ENCODE peak calls at places on chromosomes 16 and 17, in eight cellular contexts. X, Z, H, U, G, E, N and Y are unnamed samples.

GRCh38 chr17:57939797-57940196 is 15.4 kb downstream of the CUEDC1 start:
- DNase-seq in X (peak), Z (peak), H (no peak), U (no peak), G (no peak), E (no peak), N (no peak), Y (peak)

GRCh38 chr17:82410014-82410716 is 8.0 kb upstream of the HEXD start:
- DNase-seq in X (no peak), Z (no peak), H (no peak), U (no peak), G (no peak), E (no peak), N (no peak), Y (no peak)

GRCh38 chr17:4110152-4110551 is 32.7 kb downstream of the ZZEF1 start:
- DNase-seq in X (no peak), Z (no peak), H (peak), U (no peak), G (no peak), E (no peak), N (no peak), Y (no peak)

GRCh38 chr16:90077757-90078593 is 844 bp upstream of the PRDM7 start:
- DNase-seq in X (peak), Z (peak), H (peak), U (no peak), G (no peak), E (peak), N (peak), Y (peak)

GRCh38 chr17:51731941-51732722 is 426.4 kb downstream of the CA10 start:
- DNase-seq in X (no peak), Z (no peak), H (no peak), U (no peak), G (no peak), E (no peak), N (no peak), Y (no peak)

GRCh38 chr17:27455914-27456680 is at the start of gene KSR1:
- DNase-seq in X (peak), Z (peak), H (peak), U (peak), G (peak), E (peak), N (peak), Y (peak)

GRCh38 chr17:62727916-62728672 is 80.0 kb downstream of the MARCHF10 start:
- DNase-seq in X (no peak), Z (no peak), H (no peak), U (no peak), G (no peak), E (no peak), N (no peak), Y (no peak)

GRCh38 chr17:9150407-9151090 is 129.2 kb downstream of the NTN1 start:
- DNase-seq in X (no peak), Z (no peak), H (peak), U (no peak), G (no peak), E (no peak), N (no peak), Y (no peak)

GRCh38 chr16:85245307-85246172 is 133.3 kb upstream of the CIBAR2 start:
- DNase-seq in X (peak), Z (peak), H (peak), U (peak), G (no peak), E (peak), N (peak), Y (peak)

GRCh38 chr16:56203052-56203451 is 11.8 kb downstream of the GNAO1 start:
- DNase-seq in X (no peak), Z (peak), H (peak), U (peak), G (no peak), E (peak), N (peak), Y (no peak)

GRCh38 chr16:66961065-66961744 is at the start of gene CES3:
- DNase-seq in X (peak), Z (peak), H (peak), U (peak), G (peak), E (peak), N (peak), Y (peak)

GRCh38 chr17:62724398-62725146 is 83.5 kb downstream of the MARCHF10 start:
- DNase-seq in X (no peak), Z (peak), H (peak), U (peak), G (no peak), E (peak), N (no peak), Y (no peak)

GRCh38 chr17:48510761-48511604 is 19.8 kb downstream of the HOXB1 start:
- DNase-seq in X (no peak), Z (no peak), H (peak), U (no peak), G (no peak), E (no peak), N (no peak), Y (no peak)

GRCh38 chr17:69574257-69575197 is 160.0 kb downstream of the MAP2K6 start:
- DNase-seq in X (no peak), Z (no peak), H (peak), U (no peak), G (no peak), E (no peak), N (peak), Y (no peak)

GRCh38 chr16:73361061-73361460 is 313.1 kb upstream of the ZFHX3 start:
- DNase-seq in X (no peak), Z (no peak), H (no peak), U (no peak), G (no peak), E (no peak), N (no peak), Y (no peak)

GRCh38 chr17:15516150-15516549 is 47.1 kb downstream of the TVP23C start:
- DNase-seq in X (no peak), Z (no peak), H (peak), U (no peak), G (peak), E (no peak), N (no peak), Y (no peak)

GRCh38 chr17:54992797-54993639 is 24.5 kb downstream of the STXBP4 start:
- DNase-seq in X (peak), Z (no peak), H (peak), U (no peak), G (no peak), E (no peak), N (no peak), Y (no peak)

GRCh38 chr17:83062011-83062817 is 17.2 kb upstream of the METRNL start:
- DNase-seq in X (no peak), Z (no peak), H (no peak), U (no peak), G (no peak), E (no peak), N (no peak), Y (no peak)

GRCh38 chr16:68070249-68070725 is 14.9 kb upstream of the NFATC3 start:
- DNase-seq in X (no peak), Z (no peak), H (no peak), U (no peak), G (no peak), E (no peak), N (no peak), Y (no peak)

GRCh38 chr16:67664258-67664657 is 2.3 kb downstream of the ENKD1 start:
- DNase-seq in X (no peak), Z (no peak), H (no peak), U (no peak), G (no peak), E (no peak), N (no peak), Y (no peak)

GRCh38 chr16:57998484-57998883 is 2.0 kb downstream of the ZNF319 start:
- DNase-seq in X (no peak), Z (peak), H (peak), U (peak), G (no peak), E (peak), N (no peak), Y (peak)

GRCh38 chr16:1003551-1004347 is 22.2 kb downstream of the SOX8 start:
- DNase-seq in X (no peak), Z (no peak), H (peak), U (peak), G (no peak), E (no peak), N (no peak), Y (no peak)

GRCh38 chr17:17763136-17763535 is 73.7 kb downstream of the SREBF1 start:
- DNase-seq in X (no peak), Z (no peak), H (no peak), U (no peak), G (no peak), E (no peak), N (no peak), Y (no peak)

GRCh38 chr17:17051380-17051779 is 9.1 kb downstream of the MPRIP start:
- DNase-seq in X (no peak), Z (no peak), H (no peak), U (no peak), G (no peak), E (no peak), N (no peak), Y (no peak)

GRCh38 chr17:76354747-76355310 is 1.1 kb upstream of the PRPSAP1 start:
- DNase-seq in X (no peak), Z (no peak), H (peak), U (no peak), G (no peak), E (no peak), N (no peak), Y (no peak)

GRCh38 chr16:11297492-11298142 is 16.5 kb upstream of the PRM1 start:
- DNase-seq in X (peak), Z (peak), H (peak), U (peak), G (no peak), E (peak), N (peak), Y (peak)

GRCh38 chr16:83606486-83607030 is 201.2 kb upstream of the HSBP1 start:
- DNase-seq in X (no peak), Z (no peak), H (no peak), U (no peak), G (no peak), E (no peak), N (no peak), Y (peak)